ENCODE peak calls at places on chromosomes 11 and 22, in seven cellular contexts. Z is HCT116, S is H1, X is SK-N-SH, K is HepG2, E is GM12878, L is K562. Q is an unnamed sample.
A peak's percentile ranks its signal among the peaks of the same experiment; 100 is the strongest.

GRCh38 chr22:39178206-39179111 is 26.0 kb upstream of the CBX7 start:
- DNase-seq in S (no peak), X (no peak), E (no peak), L (no peak), Z (no peak), K (no peak), Q (no peak)

GRCh38 chr22:38657248-38657909 is 941 bp downstream of the CBY1 start:
- DNase-seq in X (peak; percentile 31), E (no peak), S (peak; percentile 49), Z (no peak), K (peak; percentile 13), L (peak; percentile 52), Q (no peak)

GRCh38 chr11:94130589-94131362 is 2.1 kb downstream of the PANX1 start:
- DNase-seq in Z (no peak), X (no peak), L (peak; percentile 48), S (no peak), E (no peak), K (no peak), Q (no peak)

GRCh38 chr11:30706276-30706675 is 120.1 kb upstream of the MPPED2 start:
- DNase-seq in L (no peak), Z (no peak), S (no peak), E (no peak), K (no peak), X (no peak), Q (peak; percentile 14)

GRCh38 chr11:2100361-2101170 is 38.6 kb downstream of the IGF2 start:
- DNase-seq in Z (no peak), K (no peak), E (no peak), L (peak; percentile 18), S (no peak), X (peak; percentile 53), Q (no peak)

GRCh38 chr11:35427158-35427557 is 7.8 kb upstream of the SLC1A2 start:
- DNase-seq in X (no peak), K (no peak), S (no peak), E (no peak), Z (no peak), L (no peak), Q (no peak)

GRCh38 chr22:31829505-31829904 is 75.7 kb downstream of the DEPDC5 start:
- DNase-seq in Z (peak; percentile 89), E (peak; percentile 19), K (peak; percentile 46), X (peak; percentile 47), L (peak; percentile 59), S (no peak), Q (no peak)

GRCh38 chr11:721347-721912 is 15.4 kb downstream of the EPS8L2 start:
- DNase-seq in L (no peak), E (no peak), Z (no peak), S (no peak), X (no peak), K (no peak), Q (no peak)

GRCh38 chr11:129864811-129865210 is 30.6 kb downstream of the NFRKB start:
- DNase-seq in K (no peak), S (no peak), Z (no peak), E (no peak), L (no peak), X (no peak), Q (peak; percentile 84)

GRCh38 chr11:67056267-67056639 is 394 bp upstream of the RHOD start:
- DNase-seq in X (no peak), Z (no peak), L (no peak), S (no peak), K (no peak), E (no peak), Q (no peak)

GRCh38 chr11:1307998-1308744 is 1.3 kb downstream of the TOLLIP start:
- DNase-seq in E (no peak), S (peak; percentile 20), Z (no peak), X (peak; percentile 14), L (no peak), K (no peak), Q (no peak)

GRCh38 chr11:29989181-29989580 is 27.6 kb downstream of the KCNA4 start:
- DNase-seq in E (no peak), S (no peak), K (no peak), L (no peak), X (no peak), Z (no peak), Q (no peak)

GRCh38 chr22:27654536-27655445 is 146.8 kb downstream of the MN1 start:
- DNase-seq in L (no peak), Z (no peak), E (no peak), X (no peak), S (peak; percentile 75), K (no peak), Q (peak; percentile 75)

GRCh38 chr11:34154059-34154875 is 48.8 kb downstream of the NAT10 start:
- DNase-seq in E (peak; percentile 42), Z (no peak), L (no peak), S (no peak), X (no peak), K (no peak), Q (no peak)

GRCh38 chr22:40187389-40187788 is 9.7 kb downstream of the TNRC6B start:
- DNase-seq in L (peak; percentile 50), K (no peak), X (no peak), Z (no peak), S (no peak), E (no peak), Q (no peak)

GRCh38 chr11:100963375-100963774 is 166.2 kb downstream of the PGR start:
- DNase-seq in L (no peak), K (no peak), S (no peak), E (no peak), Z (no peak), X (no peak), Q (no peak)

GRCh38 chr11:2702771-2703486 is 3.1 kb upstream of the KCNQ1OT1 start:
- DNase-seq in L (no peak), X (no peak), S (no peak), Z (no peak), K (no peak), E (no peak), Q (no peak)

GRCh38 chr11:93542753-93543246 is 391 bp downstream of the SMCO4 start:
- DNase-seq in E (no peak), L (no peak), K (no peak), Z (no peak), X (no peak), S (peak; percentile 84), Q (no peak)

GRCh38 chr11:119006696-119007095 is 8.8 kb downstream of the CENATAC start:
- DNase-seq in X (no peak), Z (no peak), S (no peak), L (no peak), K (no peak), E (no peak), Q (no peak)

GRCh38 chr11:93113824-93114223 is 84.0 kb downstream of the SLC36A4 start:
- DNase-seq in E (no peak), L (no peak), S (peak; percentile 56), Z (no peak), X (no peak), K (no peak), Q (no peak)

GRCh38 chr11:46826310-46827044 is 19.6 kb downstream of the CKAP5 start:
- DNase-seq in E (no peak), S (peak; percentile 86), L (peak; percentile 87), Z (peak; percentile 33), K (peak; percentile 90), X (peak; percentile 88), Q (peak; percentile 39)

GRCh38 chr22:43012390-43012789 is 2.6 kb downstream of the PACSIN2 start:
- DNase-seq in S (no peak), E (no peak), L (no peak), Z (no peak), X (no peak), K (no peak), Q (no peak)

GRCh38 chr11:134530826-134531225 is 118.8 kb upstream of the B3GAT1 start:
- DNase-seq in E (no peak), S (peak; percentile 43), X (no peak), Z (no peak), K (no peak), L (no peak), Q (no peak)

GRCh38 chr11:10294289-10294953 is 402 bp upstream of the SBF2 start:
- DNase-seq in K (no peak), S (peak; percentile 65), X (peak; percentile 61), L (no peak), E (no peak), Z (no peak), Q (peak; percentile 22)

DNA sequence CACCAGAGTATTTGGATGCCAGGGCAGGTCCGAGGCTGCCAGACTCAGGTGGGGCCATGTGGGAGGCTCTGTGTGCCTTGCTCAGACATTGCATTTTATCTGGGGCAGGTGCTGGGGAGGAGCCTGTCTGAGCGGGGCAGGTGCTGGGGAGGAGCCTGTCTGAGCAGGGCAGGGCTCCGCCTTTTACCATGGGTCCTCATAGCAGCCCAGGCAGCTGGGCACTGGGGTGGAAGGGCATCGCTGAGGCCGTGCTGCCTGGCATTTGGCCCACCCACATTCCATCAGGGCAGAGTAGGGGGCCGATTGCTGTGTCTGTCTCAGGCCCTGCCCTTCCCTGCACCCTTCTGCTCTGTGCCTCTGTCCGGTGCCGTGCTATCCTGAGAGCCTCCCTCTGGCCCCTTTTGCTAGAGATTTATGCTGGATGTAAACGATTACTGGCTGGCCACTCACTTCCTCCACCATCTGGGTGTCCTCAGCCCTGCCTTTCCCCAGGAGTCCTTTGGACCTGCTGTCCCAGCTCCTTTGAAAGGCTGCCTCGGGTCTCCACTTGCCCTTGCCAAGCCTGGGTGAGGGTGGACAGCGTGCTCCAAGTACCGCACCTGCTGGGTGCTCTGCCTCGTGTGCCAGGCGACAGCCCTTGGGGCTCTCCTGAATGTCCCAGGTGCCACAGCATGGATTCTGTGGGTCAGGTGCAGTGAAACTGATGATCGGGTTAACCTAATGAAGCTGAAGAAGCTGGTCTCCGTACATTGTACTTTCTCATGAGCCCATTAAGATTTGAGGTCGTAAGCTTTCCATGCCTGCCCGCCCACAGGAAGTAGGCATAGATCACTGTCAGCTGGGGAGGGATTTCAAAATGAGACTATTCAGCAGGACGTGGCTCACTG is 281.6 kb downstream of the TBC1D22A start:
- DNase-seq in E (no peak), S (no peak), Z (no peak), X (no peak), K (no peak), L (no peak), Q (no peak)
- TF ChIP-seq JUND in E (no peak), S (no peak), Z (no peak), X (no peak), K (no peak), L (no peak), Q (no peak)

DNA sequence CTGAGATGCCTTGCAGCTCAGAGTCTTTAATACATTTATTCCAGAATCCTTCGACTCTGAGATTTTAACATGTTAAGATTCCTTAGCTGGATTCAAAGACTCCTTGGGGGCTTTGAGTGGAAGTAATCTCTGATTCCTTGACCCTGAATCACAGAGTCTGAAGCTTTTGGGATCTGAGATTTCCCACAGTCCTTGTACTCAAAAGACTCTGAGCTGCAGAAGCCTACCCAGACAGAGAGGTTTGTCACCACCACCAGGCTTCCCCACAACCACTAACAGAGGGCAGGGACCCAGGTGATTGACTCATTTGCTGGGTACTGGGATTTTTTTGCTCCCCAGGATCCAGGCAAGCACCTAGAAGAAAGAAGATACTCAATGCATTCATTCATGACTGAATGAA is 1.4 kb upstream of the SERPINH1 start:
- DNase-seq in S (no peak), Z (no peak), E (no peak), L (no peak), K (no peak), X (no peak), Q (no peak)
- TF ChIP-seq JUND in S (no peak), Z (no peak), E (no peak), L (no peak), K (no peak), X (no peak), Q (no peak)

GRCh38 chr11:62018978-62019664 is 51.7 kb upstream of the FTH1 start:
- DNase-seq in E (no peak), L (no peak), Z (no peak), X (no peak), S (no peak), K (no peak), Q (no peak)
- TF ChIP-seq JUND in E (no peak), L (no peak), Z (no peak), X (no peak), S (no peak), K (no peak), Q (no peak)

GRCh38 chr11:87662287-87662686 is 513.0 kb downstream of the RAB38 start:
- DNase-seq in Z (no peak), E (no peak), K (no peak), X (no peak), S (no peak), L (no peak), Q (no peak)
- TF ChIP-seq JUND in Z (no peak), E (no peak), K (no peak), X (no peak), S (no peak), L (no peak), Q (no peak)

Q was measured in T47D.